ENCODE peak calls at places on chromosomes 3 and 15, in ten cellular contexts. One of them, this sample, is unnamed.

GRCh38 chr15:68640791-68641331 is 62.1 kb downstream of the CORO2B start:
- DNase-seq in iPS-NIHi11: no peak
- DNase-seq in activated naive CD8-positive, alpha-beta T cell treated with anti-CD3 and anti-CD28 coated beads, Interleukin-2, amount 50 U/mL, for 24 hours: no peak
- DNase-seq in activated CD4-positive, alpha-beta T cell treated with anti-CD3 and anti-CD28 coated beads, Interleukin-2, amount 50 U/mL, for 24 hours: no peak
- DNase-seq in epithelial cell of esophagus: peak
- DNase-seq in B cell: no peak
- DNase-seq in AG04449: no peak
- DNase-seq in D341Med: no peak
- DNase-seq in progenitor cell of endocrine pancreas: no peak
- DNase-seq in NCI-H774: no peak
- DNase-seq in this sample: no peak

GRCh38 chr3:194532591-194532990 is 45.8 kb upstream of the ATP13A3 start:
- DNase-seq in iPS-NIHi11: no peak
- DNase-seq in activated naive CD8-positive, alpha-beta T cell treated with anti-CD3 and anti-CD28 coated beads, Interleukin-2, amount 50 U/mL, for 24 hours: no peak
- DNase-seq in activated CD4-positive, alpha-beta T cell treated with anti-CD3 and anti-CD28 coated beads, Interleukin-2, amount 50 U/mL, for 24 hours: no peak
- DNase-seq in epithelial cell of esophagus: no peak
- DNase-seq in B cell: no peak
- DNase-seq in AG04449: no peak
- DNase-seq in D341Med: no peak
- DNase-seq in progenitor cell of endocrine pancreas: no peak
- DNase-seq in NCI-H774: no peak
- DNase-seq in this sample: no peak

GRCh38 chr15:53203454-53203853 is 413.3 kb upstream of the ONECUT1 start:
- DNase-seq in iPS-NIHi11: no peak
- DNase-seq in activated naive CD8-positive, alpha-beta T cell treated with anti-CD3 and anti-CD28 coated beads, Interleukin-2, amount 50 U/mL, for 24 hours: no peak
- DNase-seq in activated CD4-positive, alpha-beta T cell treated with anti-CD3 and anti-CD28 coated beads, Interleukin-2, amount 50 U/mL, for 24 hours: no peak
- DNase-seq in epithelial cell of esophagus: no peak
- DNase-seq in B cell: no peak
- DNase-seq in AG04449: no peak
- DNase-seq in D341Med: no peak
- DNase-seq in progenitor cell of endocrine pancreas: no peak
- DNase-seq in NCI-H774: no peak
- DNase-seq in this sample: no peak

GRCh38 chr3:14425574-14426304 is 23.3 kb downstream of the SLC6A6 start:
- DNase-seq in iPS-NIHi11: no peak
- DNase-seq in activated naive CD8-positive, alpha-beta T cell treated with anti-CD3 and anti-CD28 coated beads, Interleukin-2, amount 50 U/mL, for 24 hours: peak
- DNase-seq in activated CD4-positive, alpha-beta T cell treated with anti-CD3 and anti-CD28 coated beads, Interleukin-2, amount 50 U/mL, for 24 hours: no peak
- DNase-seq in epithelial cell of esophagus: peak
- DNase-seq in B cell: peak
- DNase-seq in AG04449: no peak
- DNase-seq in D341Med: peak
- DNase-seq in progenitor cell of endocrine pancreas: no peak
- DNase-seq in NCI-H774: no peak
- DNase-seq in this sample: peak

GRCh38 chr15:40310001-40310959 is 2.5 kb upstream of the PLCB2 start:
- DNase-seq in iPS-NIHi11: peak
- DNase-seq in activated naive CD8-positive, alpha-beta T cell treated with anti-CD3 and anti-CD28 coated beads, Interleukin-2, amount 50 U/mL, for 24 hours: peak
- DNase-seq in activated CD4-positive, alpha-beta T cell treated with anti-CD3 and anti-CD28 coated beads, Interleukin-2, amount 50 U/mL, for 24 hours: no peak
- DNase-seq in epithelial cell of esophagus: peak
- DNase-seq in B cell: peak
- DNase-seq in AG04449: no peak
- DNase-seq in D341Med: peak
- DNase-seq in progenitor cell of endocrine pancreas: peak
- DNase-seq in NCI-H774: peak
- DNase-seq in this sample: peak

GRCh38 chr15:42062284-42062806 is 32.0 kb downstream of the PLA2G4D start:
- DNase-seq in iPS-NIHi11: no peak
- DNase-seq in activated naive CD8-positive, alpha-beta T cell treated with anti-CD3 and anti-CD28 coated beads, Interleukin-2, amount 50 U/mL, for 24 hours: no peak
- DNase-seq in activated CD4-positive, alpha-beta T cell treated with anti-CD3 and anti-CD28 coated beads, Interleukin-2, amount 50 U/mL, for 24 hours: no peak
- DNase-seq in epithelial cell of esophagus: no peak
- DNase-seq in B cell: no peak
- DNase-seq in AG04449: no peak
- DNase-seq in D341Med: no peak
- DNase-seq in progenitor cell of endocrine pancreas: no peak
- DNase-seq in NCI-H774: no peak
- DNase-seq in this sample: no peak

GRCh38 chr15:75942464-75942863 is 38.8 kb downstream of the FBXO22 start:
- DNase-seq in iPS-NIHi11: no peak
- DNase-seq in activated naive CD8-positive, alpha-beta T cell treated with anti-CD3 and anti-CD28 coated beads, Interleukin-2, amount 50 U/mL, for 24 hours: no peak
- DNase-seq in activated CD4-positive, alpha-beta T cell treated with anti-CD3 and anti-CD28 coated beads, Interleukin-2, amount 50 U/mL, for 24 hours: no peak
- DNase-seq in epithelial cell of esophagus: no peak
- DNase-seq in B cell: no peak
- DNase-seq in AG04449: no peak
- DNase-seq in D341Med: no peak
- DNase-seq in progenitor cell of endocrine pancreas: no peak
- DNase-seq in NCI-H774: no peak
- DNase-seq in this sample: no peak

GRCh38 chr3:98272126-98272525 is 8.1 kb downstream of the OR5H6 start:
- DNase-seq in iPS-NIHi11: no peak
- DNase-seq in activated naive CD8-positive, alpha-beta T cell treated with anti-CD3 and anti-CD28 coated beads, Interleukin-2, amount 50 U/mL, for 24 hours: no peak
- DNase-seq in activated CD4-positive, alpha-beta T cell treated with anti-CD3 and anti-CD28 coated beads, Interleukin-2, amount 50 U/mL, for 24 hours: no peak
- DNase-seq in epithelial cell of esophagus: no peak
- DNase-seq in B cell: no peak
- DNase-seq in AG04449: no peak
- DNase-seq in D341Med: no peak
- DNase-seq in progenitor cell of endocrine pancreas: no peak
- DNase-seq in NCI-H774: no peak
- DNase-seq in this sample: no peak

GRCh38 chr3:45753095-45753494 is 43.2 kb downstream of the SLC6A20 start:
- DNase-seq in iPS-NIHi11: no peak
- DNase-seq in activated naive CD8-positive, alpha-beta T cell treated with anti-CD3 and anti-CD28 coated beads, Interleukin-2, amount 50 U/mL, for 24 hours: no peak
- DNase-seq in activated CD4-positive, alpha-beta T cell treated with anti-CD3 and anti-CD28 coated beads, Interleukin-2, amount 50 U/mL, for 24 hours: no peak
- DNase-seq in epithelial cell of esophagus: peak
- DNase-seq in B cell: no peak
- DNase-seq in AG04449: no peak
- DNase-seq in D341Med: no peak
- DNase-seq in progenitor cell of endocrine pancreas: no peak
- DNase-seq in NCI-H774: no peak
- DNase-seq in this sample: no peak

GRCh38 chr3:190303887-190304286 is 18.4 kb downstream of the CLDN1 start:
- DNase-seq in iPS-NIHi11: no peak
- DNase-seq in activated naive CD8-positive, alpha-beta T cell treated with anti-CD3 and anti-CD28 coated beads, Interleukin-2, amount 50 U/mL, for 24 hours: no peak
- DNase-seq in activated CD4-positive, alpha-beta T cell treated with anti-CD3 and anti-CD28 coated beads, Interleukin-2, amount 50 U/mL, for 24 hours: no peak
- DNase-seq in epithelial cell of esophagus: peak
- DNase-seq in B cell: no peak
- DNase-seq in AG04449: no peak
- DNase-seq in D341Med: no peak
- DNase-seq in progenitor cell of endocrine pancreas: no peak
- DNase-seq in NCI-H774: no peak
- DNase-seq in this sample: no peak

GRCh38 chr3:7977245-7978103 is 524.1 kb upstream of the LMCD1 start:
- DNase-seq in iPS-NIHi11: no peak
- DNase-seq in activated naive CD8-positive, alpha-beta T cell treated with anti-CD3 and anti-CD28 coated beads, Interleukin-2, amount 50 U/mL, for 24 hours: no peak
- DNase-seq in activated CD4-positive, alpha-beta T cell treated with anti-CD3 and anti-CD28 coated beads, Interleukin-2, amount 50 U/mL, for 24 hours: no peak
- DNase-seq in epithelial cell of esophagus: peak
- DNase-seq in B cell: no peak
- DNase-seq in AG04449: no peak
- DNase-seq in D341Med: no peak
- DNase-seq in progenitor cell of endocrine pancreas: no peak
- DNase-seq in NCI-H774: no peak
- DNase-seq in this sample: no peak

GRCh38 chr3:186154641-186155040 is 45.8 kb upstream of the ETV5 start:
- DNase-seq in iPS-NIHi11: no peak
- DNase-seq in activated naive CD8-positive, alpha-beta T cell treated with anti-CD3 and anti-CD28 coated beads, Interleukin-2, amount 50 U/mL, for 24 hours: no peak
- DNase-seq in activated CD4-positive, alpha-beta T cell treated with anti-CD3 and anti-CD28 coated beads, Interleukin-2, amount 50 U/mL, for 24 hours: no peak
- DNase-seq in epithelial cell of esophagus: no peak
- DNase-seq in B cell: no peak
- DNase-seq in AG04449: no peak
- DNase-seq in D341Med: no peak
- DNase-seq in progenitor cell of endocrine pancreas: no peak
- DNase-seq in NCI-H774: no peak
- DNase-seq in this sample: no peak

GRCh38 chr3:158668506-158668905 is 3.9 kb downstream of the LXN start:
- DNase-seq in iPS-NIHi11: no peak
- DNase-seq in activated naive CD8-positive, alpha-beta T cell treated with anti-CD3 and anti-CD28 coated beads, Interleukin-2, amount 50 U/mL, for 24 hours: no peak
- DNase-seq in activated CD4-positive, alpha-beta T cell treated with anti-CD3 and anti-CD28 coated beads, Interleukin-2, amount 50 U/mL, for 24 hours: no peak
- DNase-seq in epithelial cell of esophagus: no peak
- DNase-seq in B cell: no peak
- DNase-seq in AG04449: peak
- DNase-seq in D341Med: no peak
- DNase-seq in progenitor cell of endocrine pancreas: no peak
- DNase-seq in NCI-H774: no peak
- DNase-seq in this sample: no peak

GRCh38 chr3:37591130-37591865 is 270.4 kb upstream of the CTDSPL start:
- DNase-seq in iPS-NIHi11: no peak
- DNase-seq in activated naive CD8-positive, alpha-beta T cell treated with anti-CD3 and anti-CD28 coated beads, Interleukin-2, amount 50 U/mL, for 24 hours: no peak
- DNase-seq in activated CD4-positive, alpha-beta T cell treated with anti-CD3 and anti-CD28 coated beads, Interleukin-2, amount 50 U/mL, for 24 hours: no peak
- DNase-seq in epithelial cell of esophagus: no peak
- DNase-seq in B cell: no peak
- DNase-seq in AG04449: no peak
- DNase-seq in D341Med: no peak
- DNase-seq in progenitor cell of endocrine pancreas: no peak
- DNase-seq in NCI-H774: no peak
- DNase-seq in this sample: no peak